ENCODE peak calls at places on chromosome 16, in six cellular contexts. One of them, this sample, is unnamed.

GRCh38 chr16:3143598-3144330 is 8.9 kb downstream of the ZNF213 start:
- DNase-seq in fibroblast of lung: no peak
- DNase-seq in ovary: no peak
- DNase-seq in mammary epithelial cell: no peak
- DNase-seq in MM.1S: no peak
- DNase-seq in fibroblast of pulmonary artery: no peak
- DNase-seq in this sample: no peak

GRCh38 chr16:60329110-60329509 is 1595.0 kb upstream of the GOT2 start:
- DNase-seq in ovary: no peak
- DNase-seq in fibroblast of pulmonary artery: no peak
- DNase-seq in MM.1S: no peak
- DNase-seq in fibroblast of lung: no peak
- DNase-seq in mammary epithelial cell: peak
- DNase-seq in this sample: no peak

GRCh38 chr16:14365200-14365851 is 264.7 kb downstream of the PARN start:
- DNase-seq in ovary: no peak
- DNase-seq in fibroblast of pulmonary artery: no peak
- DNase-seq in fibroblast of lung: peak
- DNase-seq in MM.1S: no peak
- DNase-seq in mammary epithelial cell: no peak
- DNase-seq in this sample: no peak

GRCh38 chr16:11914759-11915643 is 755 bp downstream of the GSPT1 start:
- DNase-seq in fibroblast of lung: peak
- DNase-seq in fibroblast of pulmonary artery: peak
- DNase-seq in MM.1S: peak
- DNase-seq in ovary: peak
- DNase-seq in mammary epithelial cell: peak
- DNase-seq in this sample: peak

GRCh38 chr16:57611184-57611583 is 17.2 kb upstream of the ADGRG1 start:
- DNase-seq in fibroblast of lung: peak
- DNase-seq in ovary: no peak
- DNase-seq in fibroblast of pulmonary artery: peak
- DNase-seq in mammary epithelial cell: no peak
- DNase-seq in MM.1S: no peak
- DNase-seq in this sample: no peak

GRCh38 chr16:89363621-89364393 is 126.6 kb downstream of the ANKRD11 start:
- DNase-seq in fibroblast of pulmonary artery: peak
- DNase-seq in fibroblast of lung: peak
- DNase-seq in MM.1S: no peak
- DNase-seq in ovary: no peak
- DNase-seq in mammary epithelial cell: peak
- DNase-seq in this sample: peak

GRCh38 chr16:27780468-27781194 is 230.7 kb downstream of the KATNIP start:
- DNase-seq in mammary epithelial cell: no peak
- DNase-seq in fibroblast of lung: no peak
- DNase-seq in ovary: no peak
- DNase-seq in MM.1S: no peak
- DNase-seq in fibroblast of pulmonary artery: no peak
- DNase-seq in this sample: no peak

GRCh38 chr16:24538756-24539294 is 541 bp upstream of the RBBP6 start:
- DNase-seq in mammary epithelial cell: no peak
- DNase-seq in MM.1S: no peak
- DNase-seq in fibroblast of lung: no peak
- DNase-seq in ovary: no peak
- DNase-seq in fibroblast of pulmonary artery: no peak
- DNase-seq in this sample: no peak

GRCh38 chr16:28842696-28843095 is 3.5 kb downstream of the TUFM start:
- DNase-seq in fibroblast of pulmonary artery: no peak
- DNase-seq in ovary: no peak
- DNase-seq in mammary epithelial cell: no peak
- DNase-seq in fibroblast of lung: no peak
- DNase-seq in MM.1S: no peak
- DNase-seq in this sample: no peak

GRCh38 chr16:55349867-55350266 is 25.9 kb downstream of the IRX6 start:
- DNase-seq in MM.1S: no peak
- DNase-seq in fibroblast of pulmonary artery: no peak
- DNase-seq in fibroblast of lung: peak
- DNase-seq in mammary epithelial cell: no peak
- DNase-seq in ovary: no peak
- DNase-seq in this sample: no peak

GRCh38 chr16:75464130-75464918 is at the start of gene TMEM170A:
- DNase-seq in ovary: peak
- DNase-seq in mammary epithelial cell: peak
- DNase-seq in fibroblast of lung: peak
- DNase-seq in fibroblast of pulmonary artery: peak
- DNase-seq in MM.1S: peak
- DNase-seq in this sample: peak

GRCh38 chr16:75460441-75460840 is 4.0 kb downstream of the TMEM170A start:
- DNase-seq in fibroblast of pulmonary artery: peak
- DNase-seq in ovary: no peak
- DNase-seq in fibroblast of lung: no peak
- DNase-seq in mammary epithelial cell: no peak
- DNase-seq in MM.1S: no peak
- DNase-seq in this sample: no peak

GRCh38 chr16:75459691-75460090 is 4.8 kb downstream of the TMEM170A start:
- DNase-seq in mammary epithelial cell: no peak
- DNase-seq in MM.1S: no peak
- DNase-seq in ovary: no peak
- DNase-seq in fibroblast of lung: no peak
- DNase-seq in fibroblast of pulmonary artery: no peak
- DNase-seq in this sample: no peak

GRCh38 chr16:75461575-75461974 is 2.9 kb downstream of the TMEM170A start:
- DNase-seq in ovary: no peak
- DNase-seq in fibroblast of pulmonary artery: no peak
- DNase-seq in fibroblast of lung: no peak
- DNase-seq in MM.1S: no peak
- DNase-seq in mammary epithelial cell: no peak
- DNase-seq in this sample: no peak

GRCh38 chr16:75462804-75463203 is 1.7 kb downstream of the TMEM170A start:
- DNase-seq in fibroblast of lung: no peak
- DNase-seq in MM.1S: peak
- DNase-seq in ovary: no peak
- DNase-seq in mammary epithelial cell: no peak
- DNase-seq in fibroblast of pulmonary artery: no peak
- DNase-seq in this sample: peak
- H3K4me3 ChIP-seq in fibroblast of lung: peak
- H3K4me3 ChIP-seq in MM.1S: peak
- H3K4me3 ChIP-seq in ovary: peak
- H3K4me3 ChIP-seq in mammary epithelial cell: peak
- H3K4me3 ChIP-seq in fibroblast of pulmonary artery: peak
- H3K4me3 ChIP-seq in this sample: peak

GRCh38 chr16:72202014-72202413 is 30.1 kb upstream of the PMFBP1 start:
- DNase-seq in fibroblast of lung: peak
- DNase-seq in ovary: no peak
- DNase-seq in mammary epithelial cell: peak
- DNase-seq in MM.1S: no peak
- DNase-seq in fibroblast of pulmonary artery: no peak
- DNase-seq in this sample: no peak

GRCh38 chr16:72201387-72201786 is 29.4 kb upstream of the PMFBP1 start:
- DNase-seq in fibroblast of pulmonary artery: no peak
- DNase-seq in ovary: no peak
- DNase-seq in fibroblast of lung: no peak
- DNase-seq in MM.1S: no peak
- DNase-seq in mammary epithelial cell: no peak
- DNase-seq in this sample: no peak

GRCh38 chr16:72198641-72199250 is 26.8 kb upstream of the PMFBP1 start:
- DNase-seq in MM.1S: no peak
- DNase-seq in fibroblast of pulmonary artery: no peak
- DNase-seq in ovary: no peak
- DNase-seq in fibroblast of lung: no peak
- DNase-seq in mammary epithelial cell: no peak
- DNase-seq in this sample: no peak

GRCh38 chr16:72198021-72198420 is 26.1 kb upstream of the PMFBP1 start:
- DNase-seq in ovary: peak
- DNase-seq in fibroblast of lung: peak
- DNase-seq in fibroblast of pulmonary artery: peak
- DNase-seq in MM.1S: no peak
- DNase-seq in mammary epithelial cell: no peak
- DNase-seq in this sample: no peak

DNA sequence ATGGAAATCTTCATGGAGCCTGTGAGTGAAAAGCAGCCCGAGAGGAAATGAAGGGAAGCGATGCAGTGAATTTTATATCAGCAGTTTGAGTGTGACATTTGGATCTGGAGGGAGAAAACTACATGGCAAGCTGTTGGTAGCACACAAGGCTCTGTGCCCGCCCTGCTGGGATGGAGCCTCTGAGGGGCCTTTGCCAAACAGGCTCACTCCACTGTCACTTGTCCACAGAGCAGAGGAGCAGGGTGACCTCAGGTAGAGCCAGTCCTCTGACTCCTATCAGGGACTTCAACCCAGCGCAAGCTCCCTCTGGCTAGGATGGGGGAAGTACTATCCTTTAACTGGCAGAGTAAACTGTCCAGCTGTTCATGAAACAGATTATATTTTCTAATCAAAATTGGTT is 28.0 kb upstream of the PMFBP1 start:
- DNase-seq in fibroblast of lung: no peak
- DNase-seq in ovary: no peak
- DNase-seq in fibroblast of pulmonary artery: no peak
- DNase-seq in mammary epithelial cell: no peak
- DNase-seq in MM.1S: no peak
- DNase-seq in this sample: no peak
- H3K4me3 ChIP-seq in fibroblast of lung: no peak
- H3K4me3 ChIP-seq in ovary: no peak
- H3K4me3 ChIP-seq in fibroblast of pulmonary artery: no peak
- H3K4me3 ChIP-seq in mammary epithelial cell: no peak
- H3K4me3 ChIP-seq in MM.1S: no peak
- H3K4me3 ChIP-seq in this sample: no peak

GRCh38 chr16:86567701-86568571 is 1.3 kb downstream of the FOXC2 start:
- DNase-seq in MM.1S: no peak
- DNase-seq in fibroblast of pulmonary artery: peak
- DNase-seq in ovary: no peak
- DNase-seq in mammary epithelial cell: peak
- DNase-seq in fibroblast of lung: peak
- DNase-seq in this sample: no peak
- H3K4me3 ChIP-seq in MM.1S: no peak
- H3K4me3 ChIP-seq in fibroblast of pulmonary artery: peak
- H3K4me3 ChIP-seq in ovary: peak
- H3K4me3 ChIP-seq in mammary epithelial cell: peak
- H3K4me3 ChIP-seq in fibroblast of lung: peak
- H3K4me3 ChIP-seq in this sample: no peak

DNA sequence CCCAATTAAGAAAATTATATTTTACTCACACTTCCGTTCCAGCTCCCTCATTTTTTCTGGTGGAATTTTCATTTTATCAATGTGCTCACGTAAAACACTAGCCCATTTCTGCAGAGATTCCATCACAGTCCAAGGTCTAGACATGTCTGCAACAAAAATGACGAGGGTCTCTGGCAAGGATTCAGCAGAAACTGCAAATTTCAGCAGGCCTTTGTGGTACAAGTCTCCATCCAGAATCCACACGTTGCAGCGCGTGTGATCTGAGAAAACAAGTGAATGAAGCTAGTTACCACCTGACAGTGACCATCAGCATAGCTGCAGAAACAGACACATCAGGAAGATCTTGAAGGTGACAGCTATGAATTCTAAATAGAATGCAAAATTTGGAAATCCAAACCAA is 9.0 kb downstream of the DYNC1LI2 start:
- DNase-seq in fibroblast of pulmonary artery: no peak
- DNase-seq in ovary: no peak
- DNase-seq in fibroblast of lung: peak
- DNase-seq in MM.1S: no peak
- DNase-seq in mammary epithelial cell: no peak
- DNase-seq in this sample: no peak
- H3K4me3 ChIP-seq in fibroblast of pulmonary artery: no peak
- H3K4me3 ChIP-seq in ovary: no peak
- H3K4me3 ChIP-seq in fibroblast of lung: no peak
- H3K4me3 ChIP-seq in MM.1S: no peak
- H3K4me3 ChIP-seq in mammary epithelial cell: no peak
- H3K4me3 ChIP-seq in this sample: no peak

DNA sequence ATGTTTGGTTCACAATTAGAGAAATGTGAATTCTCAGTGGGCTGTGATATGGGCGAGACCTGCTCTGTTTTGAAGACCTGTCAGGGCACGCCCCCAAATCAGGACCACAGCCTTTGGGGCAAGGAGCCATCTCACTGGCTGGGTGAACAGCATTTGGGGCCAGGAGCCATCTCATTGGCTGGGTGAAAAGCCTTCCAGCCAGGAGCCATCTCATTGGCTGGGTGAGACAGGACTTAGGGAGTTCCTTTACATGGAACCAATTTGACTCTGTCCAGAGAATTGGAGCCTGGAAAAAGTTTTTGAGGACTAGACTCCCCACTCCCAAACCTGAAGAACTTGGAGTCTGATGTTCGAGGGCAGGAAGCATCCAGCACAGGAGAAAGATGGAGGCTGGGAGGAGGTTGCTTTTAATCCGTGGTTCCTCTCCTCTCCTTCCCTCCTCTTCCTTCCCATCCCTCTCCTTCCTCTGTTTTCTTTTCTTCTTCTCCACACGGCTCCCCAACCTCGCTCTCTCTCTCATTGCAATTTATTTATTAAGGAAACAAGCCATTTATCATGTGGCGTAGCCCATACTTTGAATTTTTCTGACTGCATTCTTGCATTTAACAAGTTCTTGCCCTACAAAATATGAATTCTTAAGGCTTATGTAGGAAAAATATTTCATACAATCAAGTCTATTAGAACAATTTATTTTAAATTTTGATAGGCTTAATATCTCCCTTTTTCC is 19.7 kb downstream of the FOXL1 start:
- DNase-seq in fibroblast of pulmonary artery: no peak
- DNase-seq in fibroblast of lung: peak
- DNase-seq in mammary epithelial cell: no peak
- DNase-seq in MM.1S: no peak
- DNase-seq in ovary: no peak
- DNase-seq in this sample: peak
- H3K4me3 ChIP-seq in fibroblast of pulmonary artery: no peak
- H3K4me3 ChIP-seq in fibroblast of lung: no peak
- H3K4me3 ChIP-seq in mammary epithelial cell: no peak
- H3K4me3 ChIP-seq in MM.1S: no peak
- H3K4me3 ChIP-seq in ovary: no peak
- H3K4me3 ChIP-seq in this sample: no peak

DNA sequence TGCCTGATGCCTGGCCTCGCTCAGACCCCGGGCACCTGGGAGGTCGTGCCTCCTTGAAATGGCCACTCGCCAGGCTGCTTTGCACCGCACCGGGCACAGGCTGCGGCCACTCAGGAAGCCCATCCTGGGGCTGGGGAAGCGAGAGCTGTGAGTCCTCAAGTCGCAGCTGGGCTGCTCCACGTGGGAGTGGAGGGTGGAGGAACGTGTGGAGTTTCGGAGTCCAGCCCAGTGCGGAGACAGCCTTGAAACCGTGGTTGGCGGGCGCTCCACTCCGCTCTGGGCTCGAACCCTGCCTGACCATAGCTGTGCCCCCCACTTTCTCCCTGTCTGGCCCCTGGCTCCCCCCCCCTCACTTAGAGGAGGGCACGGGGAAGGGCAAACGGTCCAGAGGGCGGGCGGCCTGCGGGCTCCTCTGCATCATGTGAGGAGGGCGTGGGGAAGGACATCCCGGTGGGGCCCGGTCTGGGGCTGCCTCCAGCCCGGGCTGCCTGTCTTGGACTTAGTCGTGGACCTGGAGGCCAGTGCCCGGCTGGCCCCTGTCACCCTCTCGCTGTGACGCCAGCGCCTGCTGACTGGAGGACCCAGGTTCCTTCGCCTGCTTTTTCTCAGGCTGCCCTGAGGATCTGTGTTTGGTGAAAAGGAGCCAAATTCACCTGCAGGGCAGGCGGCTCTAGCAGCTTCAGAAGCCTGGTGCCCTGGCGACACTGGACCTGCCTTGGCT is 2.5 kb downstream of the UBE2I start:
- DNase-seq in mammary epithelial cell: no peak
- DNase-seq in fibroblast of lung: no peak
- DNase-seq in ovary: peak
- DNase-seq in MM.1S: no peak
- DNase-seq in fibroblast of pulmonary artery: peak
- DNase-seq in this sample: no peak
- H3K4me3 ChIP-seq in mammary epithelial cell: peak
- H3K4me3 ChIP-seq in fibroblast of lung: peak
- H3K4me3 ChIP-seq in ovary: peak
- H3K4me3 ChIP-seq in MM.1S: no peak
- H3K4me3 ChIP-seq in fibroblast of pulmonary artery: peak
- H3K4me3 ChIP-seq in this sample: peak